ENCODE peak calls at places on chromosomes 16 and 17, in four cellular contexts. W is mucosa of descending colon, I is fibroblast of lung, M is IMR-90. G is an unnamed sample. For H3K36me3, the result is how much of the 10 kb centered on the place peaks cover.

GRCh38 chr16:27579086-27579980 is 29.4 kb downstream of the KATNIP start:
- DNase-seq in M (peak), W (no peak), I (peak), G (peak)

GRCh38 chr17:56583772-56584171 is 9.7 kb upstream of the NOG start:
- DNase-seq in M (no peak), W (no peak), I (no peak), G (no peak)

GRCh38 chr16:12054396-12054795 is 77.9 kb downstream of the SNX29 start:
- DNase-seq in W (no peak), M (no peak), I (no peak), G (no peak)

GRCh38 chr17:1294157-1294717 is 14.8 kb downstream of the TRARG1 start:
- DNase-seq in I (no peak), M (no peak), W (no peak), G (no peak)

GRCh38 chr17:57215317-57215716 is 41.0 kb upstream of the MSI2 start:
- DNase-seq in I (peak), M (no peak), W (no peak), G (peak)

GRCh38 chr16:50050802-50051201 is 15.0 kb upstream of the HEATR3 start:
- DNase-seq in M (peak), I (peak), W (no peak), G (no peak)

GRCh38 chr16:57694556-57695377 is at the start of gene DRC7:
- DNase-seq in M (peak), W (no peak), I (peak), G (peak)

GRCh38 chr17:76191891-76192290 is 48.4 kb downstream of the RNF157 start:
- DNase-seq in M (no peak), I (no peak), W (no peak), G (no peak)

GRCh38 chr16:64730261-64730660 is 391.6 kb downstream of the CDH11 start:
- DNase-seq in I (peak), M (peak), W (no peak), G (peak)

GRCh38 chr17:69323806-69324205 is 3.1 kb downstream of the ABCA5 start:
- DNase-seq in I (no peak), W (no peak), M (no peak), G (no peak)

GRCh38 chr17:72710834-72711233 is 381.7 kb downstream of the SLC39A11 start:
- DNase-seq in M (no peak), I (peak), W (no peak), G (peak)

GRCh38 chr17:3574231-3574630 is 16.6 kb upstream of the TRPV3 start:
- DNase-seq in W (no peak), M (no peak), I (no peak), G (no peak)

GRCh38 chr16:5580772-5581171 is 483.2 kb upstream of the EEF2KMT start:
- DNase-seq in M (no peak), I (no peak), W (no peak), G (no peak)

GRCh38 chr17:37417852-37418251 is 11.2 kb downstream of the TADA2A start:
- DNase-seq in M (peak), W (no peak), I (peak), G (peak)

GRCh38 chr16:81526199-81526598 is 81.6 kb downstream of the CMIP start:
- DNase-seq in W (no peak), I (no peak), M (peak), G (peak)

GRCh38 chr17:34306466-34306865 is 12.8 kb upstream of the CCL8 start:
- DNase-seq in I (peak), W (no peak), M (peak), G (peak)

GRCh38 chr16:24139282-24139681 is 116.9 kb upstream of the CACNG3 start:
- DNase-seq in M (no peak), W (no peak), I (no peak), G (peak)

GRCh38 chr17:82497483-82498405 is 21.8 kb upstream of the FOXK2 start:
- DNase-seq in W (peak), M (peak), I (peak), G (peak)

GRCh38 chr16:30771726-30772125 is 9.6 kb downstream of the RNF40 start:
- DNase-seq in I (no peak), W (no peak), M (no peak), G (no peak)

GRCh38 chr17:82120148-82120547 is 22.1 kb upstream of the FASN start:
- DNase-seq in M (peak), I (peak), W (no peak), G (peak)

GRCh38 chr16:67979955-67980678 is at the start of gene DPEP3:
- DNase-seq in I (no peak), M (no peak), W (no peak), G (no peak)
- TF ChIP-seq CTCF in I (no peak), M (peak), W (no peak), G (peak)

GRCh38 chr16:4410335-4411075 is 5.9 kb downstream of the CORO7 start:
- DNase-seq in W (no peak), I (peak), M (peak), G (no peak)
- H3K36me3 ChIP-seq in W (under half), I (under half), M (under half), G (under half)

GRCh38 chr16:68839831-68840230 is 3.5 kb upstream of the TANGO6 start:
- DNase-seq in M (no peak), I (no peak), W (no peak), G (no peak)

GRCh38 chr16:68848786-68849185 is 5.5 kb downstream of the TANGO6 start:
- DNase-seq in W (no peak), I (no peak), M (no peak), G (no peak)

GRCh38 chr16:68844211-68844564 is 857 bp downstream of the TANGO6 start:
- DNase-seq in W (no peak), M (no peak), I (no peak), G (peak)

GRCh38 chr16:68843482-68844210 is at the start of gene TANGO6:
- DNase-seq in I (peak), W (peak), M (peak), G (peak)
- TF ChIP-seq CTCF in I (peak), W (no peak), M (peak), G (no peak)

DNA sequence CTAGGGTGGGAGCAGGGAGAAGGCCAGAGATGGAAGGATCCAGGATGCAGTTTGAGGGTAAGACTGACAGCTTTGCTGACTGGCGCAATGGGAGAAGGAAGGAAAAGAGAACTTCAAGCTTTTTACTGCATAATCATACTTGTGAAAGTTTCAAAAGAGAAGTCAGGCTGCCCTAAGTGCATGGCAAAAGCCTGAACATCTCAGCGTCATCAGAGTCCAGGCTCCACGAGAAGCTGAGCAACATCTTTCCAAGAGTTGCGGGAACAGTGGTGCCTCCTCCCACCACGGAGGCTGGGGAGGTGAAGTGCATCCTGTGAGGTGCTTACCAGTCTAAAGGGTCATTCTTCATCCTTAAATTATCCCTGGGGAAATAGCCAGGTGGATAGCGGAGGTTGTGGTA is 26.9 kb upstream of the SLC38A8 start:
- DNase-seq in W (no peak), M (no peak), I (no peak), G (no peak)
- H3K36me3 ChIP-seq in W (under half), M (half or more), I (under half), G (under half)

DNA sequence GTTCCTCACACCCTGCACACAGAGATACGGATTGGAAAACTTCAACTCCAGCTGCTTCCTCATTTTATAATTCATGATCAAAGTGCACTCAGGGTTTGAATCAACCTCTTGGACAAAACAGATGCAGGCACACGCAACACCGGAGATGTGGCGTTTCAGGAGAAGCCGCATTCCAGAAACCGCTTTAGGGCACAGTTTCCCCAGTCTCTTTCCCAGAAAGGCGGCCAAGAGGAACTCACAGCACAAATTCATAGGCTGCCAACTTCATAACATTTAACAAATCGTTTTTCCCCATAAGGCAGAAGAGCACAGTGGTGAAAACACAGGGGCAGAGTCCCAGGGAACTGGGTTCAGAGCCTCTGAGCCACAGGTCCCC is 8.4 kb downstream of the MTHFSD start:
- DNase-seq in I (no peak), W (no peak), M (no peak), G (no peak)
- TF ChIP-seq CTCF in I (no peak), W (no peak), M (no peak), G (no peak)

G was measured in bronchial epithelial cell.